ENCODE peak calls at places on chromosomes 13 and 19, in six cellular contexts. E is ELF-1; G is stimulated activated effector memory CD8-positive, alpha-beta T cell treated with anti-CD3 and anti-CD28 coated beads, Interleukin-12 subunit alpha, Interleukin-12 subunit beta, amount 100 ng/mL, for 72 hours; N is NCI-H1105; U is GOT3; V is SK-MEL-5. D is an unnamed sample.

GRCh38 chr13:94674609-94675348 is 37.6 kb downstream of the SOX21 start:
- DNase-seq in E (peak), G (peak), N (peak), U (peak), V (peak), D (peak)

GRCh38 chr13:20609145-20609544 is 42.2 kb downstream of the IFT88 start:
- DNase-seq in E (no peak), G (no peak), N (no peak), U (no peak), V (no peak), D (no peak)

GRCh38 chr19:5170329-5170745 is 170.3 kb downstream of the PTPRS start:
- DNase-seq in E (peak), G (peak), N (no peak), U (no peak), V (no peak), D (no peak)

GRCh38 chr13:50687545-50687944 is 155.9 kb downstream of the DLEU7 start:
- DNase-seq in E (no peak), G (no peak), N (no peak), U (no peak), V (no peak), D (no peak)

GRCh38 chr19:48571378-48572162 is 19.6 kb downstream of the SULT2B1 start:
- DNase-seq in E (no peak), G (no peak), N (no peak), U (no peak), V (no peak), D (no peak)

GRCh38 chr19:45496349-45496953 is 396 bp downstream of the RTN2 start:
- DNase-seq in E (peak), G (peak), N (peak), U (no peak), V (no peak), D (no peak)

GRCh38 chr19:50313812-50314536 is 15.2 kb downstream of the KCNC3 start:
- DNase-seq in E (peak), G (no peak), N (peak), U (no peak), V (no peak), D (no peak)

GRCh38 chr13:98144501-98145350 is 1.8 kb downstream of the FARP1 start:
- DNase-seq in E (peak), G (no peak), N (no peak), U (no peak), V (peak), D (peak)

GRCh38 chr19:18306903-18307681 is 15.8 kb downstream of the LSM4 start:
- DNase-seq in E (peak), G (no peak), N (no peak), U (no peak), V (no peak), D (no peak)

GRCh38 chr19:40614595-40615411 is 13.6 kb downstream of the LTBP4 start:
- DNase-seq in E (peak), G (peak), N (peak), U (peak), V (peak), D (peak)

GRCh38 chr19:48556163-48556562 is 4.2 kb downstream of the SULT2B1 start:
- DNase-seq in E (peak), G (no peak), N (no peak), U (no peak), V (peak), D (no peak)

GRCh38 chr19:31548941-31549340 is 199.7 kb upstream of the TSHZ3 start:
- DNase-seq in E (peak), G (no peak), N (no peak), U (no peak), V (peak), D (no peak)

GRCh38 chr13:108993346-108993745 is 363.9 kb downstream of the MYO16 start:
- DNase-seq in E (no peak), G (no peak), N (no peak), U (no peak), V (no peak), D (no peak)

GRCh38 chr19:34365463-34366401 is 736 bp downstream of the GPI start:
- DNase-seq in E (peak), G (no peak), N (peak), U (no peak), V (no peak), D (peak)

GRCh38 chr19:3125900-3126524 is 9.8 kb upstream of the GNA15 start:
- DNase-seq in E (peak), G (peak), N (no peak), U (no peak), V (peak), D (peak)

GRCh38 chr13:79395881-79396280 is 10.2 kb downstream of the RBM26 start:
- DNase-seq in E (no peak), G (no peak), N (no peak), U (no peak), V (no peak), D (no peak)

GRCh38 chr19:27821418-27822018 is 1391.4 kb downstream of the UQCRFS1 start:
- DNase-seq in E (no peak), G (no peak), N (no peak), U (no peak), V (no peak), D (no peak)

GRCh38 chr19:58117841-58118575 is 20.0 kb upstream of the ZSCAN18 start:
- DNase-seq in E (no peak), G (no peak), N (no peak), U (no peak), V (no peak), D (no peak)

GRCh38 chr13:114063545-114064515 is 68.6 kb downstream of the RASA3 start:
- DNase-seq in E (no peak), G (no peak), N (no peak), U (no peak), V (peak), D (no peak)

GRCh38 chr19:16445238-16446107 is 26.3 kb downstream of the EPS15L1 start:
- DNase-seq in E (no peak), G (no peak), N (no peak), U (no peak), V (no peak), D (no peak)